ENCODE peak calls at places on chromosomes 5 and 9, in four cellular contexts. T, P, B and I are unnamed samples.

GRCh38 chr5:76402251-76402879 is 720 bp upstream of the IQGAP2 start:
- DNase-seq in T (peak; percentile 47), P (peak; percentile 27), B (no peak), I (no peak)

GRCh38 chr5:169637856-169638190 is 748 bp downstream of the DOCK2 start:
- DNase-seq in T (no peak), P (no peak), B (no peak), I (no peak)

GRCh38 chr5:135901633-135902032 is 6.0 kb upstream of the IL9 start:
- DNase-seq in T (peak; percentile 69), P (no peak), B (no peak), I (no peak)

GRCh38 chr9:92726971-92727715 is 37.5 kb downstream of the BICD2 start:
- DNase-seq in T (no peak), P (peak; percentile 44), B (no peak), I (no peak)

GRCh38 chr9:122780026-122780425 is 8.7 kb upstream of the OR5C1 start:
- DNase-seq in T (no peak), P (no peak), B (no peak), I (no peak)

GRCh38 chr9:70101265-70101664 is 57.6 kb downstream of the MAMDC2 start:
- DNase-seq in T (no peak), P (no peak), B (no peak), I (no peak)

GRCh38 chr9:83920469-83920941 is 727 bp downstream of the KIF27 start:
- DNase-seq in T (peak; percentile 75), P (no peak), B (no peak), I (no peak)

GRCh38 chr5:174115226-174115625 is 69.7 kb downstream of the NSG2 start:
- DNase-seq in T (no peak), P (no peak), B (no peak), I (no peak)

GRCh38 chr9:34974664-34975063 is 14.9 kb upstream of the DNAJB5 start:
- DNase-seq in T (no peak), P (no peak), B (no peak), I (no peak)

GRCh38 chr5:114305402-114306207 is 56.3 kb upstream of the KCNN2 start:
- DNase-seq in T (peak; percentile 55), P (no peak), B (no peak), I (no peak)

GRCh38 chr5:71925608-71926091 is 181.6 kb upstream of the MAP1B start:
- DNase-seq in T (no peak), P (no peak), B (no peak), I (peak; percentile 28)

GRCh38 chr9:37433754-37434435 is 11.4 kb downstream of the GRHPR start:
- DNase-seq in T (peak; percentile 32), P (no peak), B (no peak), I (no peak)

GRCh38 chr5:138905541-138905940 is 30.4 kb upstream of the LRRTM2 start:
- DNase-seq in T (no peak), P (no peak), B (no peak), I (no peak)

GRCh38 chr5:56791396-56791795 is 24.0 kb upstream of the MAP3K1 start:
- DNase-seq in T (no peak), P (no peak), B (no peak), I (no peak)

GRCh38 chr9:84493284-84493947 is 152.9 kb upstream of the SLC28A3 start:
- DNase-seq in T (no peak), P (no peak), B (no peak), I (no peak)

GRCh38 chr5:66747602-66748001 is 151.4 kb downstream of the MAST4 start:
- DNase-seq in T (no peak), P (no peak), B (no peak), I (no peak)

GRCh38 chr5:122805481-122805880 is 30.6 kb downstream of the SNX2 start:
- DNase-seq in T (no peak), P (no peak), B (no peak), I (no peak)

GRCh38 chr9:2018764-2019548 is 3.8 kb downstream of the SMARCA2 start:
- DNase-seq in T (no peak), P (no peak), B (no peak), I (no peak)

GRCh38 chr5:103249068-103249467 is 9.5 kb upstream of the MACIR start:
- DNase-seq in T (no peak), P (no peak), B (no peak), I (no peak)

GRCh38 chr9:135512904-135513303 is 8.3 kb upstream of the LCN1 start:
- DNase-seq in T (no peak), P (no peak), B (peak; percentile 33), I (peak; percentile 33)

GRCh38 chr5:126614189-126614588 is 13.4 kb downstream of the PHAX start:
- DNase-seq in T (no peak), P (no peak), B (no peak), I (no peak)

GRCh38 chr5:77138981-77139380 is 51.9 kb upstream of the ZBED3 start:
- DNase-seq in T (no peak), P (no peak), B (no peak), I (no peak)

GRCh38 chr9:91276513-91276912 is 85.2 kb downstream of the AUH start:
- DNase-seq in T (no peak), P (no peak), B (no peak), I (no peak)

GRCh38 chr5:72067682-72068470 is 39.4 kb upstream of the MAP1B start:
- DNase-seq in T (no peak), P (no peak), B (no peak), I (peak; percentile 97)

GRCh38 chr9:70113403-70114022 is 69.9 kb downstream of the MAMDC2 start:
- DNase-seq in T (peak; percentile 57), P (peak; percentile 39), B (peak; percentile 76), I (peak; percentile 46)

GRCh38 chr9:110288503-110288902 is 32.2 kb upstream of the TXN start:
- DNase-seq in T (no peak), P (no peak), B (no peak), I (no peak)

GRCh38 chr9:119195521-119195920 is 173.7 kb downstream of the BRINP1 start:
- DNase-seq in T (no peak), P (no peak), B (no peak), I (no peak)

GRCh38 chr5:42021923-42022322 is 96.8 kb downstream of the FBXO4 start:
- DNase-seq in T (no peak), P (no peak), B (no peak), I (no peak)

GRCh38 chr9:34558911-34559615 is 30.5 kb downstream of the CNTFR start:
- DNase-seq in T (no peak), P (no peak), B (no peak), I (no peak)

GRCh38 chr9:27888661-27889295 is 315.5 kb upstream of the C9orf72 start:
- DNase-seq in T (no peak), P (no peak), B (no peak), I (no peak)

GRCh38 chr9:136764301-136764891 is at the start of gene LCN15:
- DNase-seq in T (no peak), P (no peak), B (peak; percentile 56), I (no peak)

GRCh38 chr9:77756449-77756848 is 108.3 kb upstream of the GNA14 start:
- DNase-seq in T (no peak), P (no peak), B (no peak), I (no peak)

GRCh38 chr5:57687641-57688040 is 205.0 kb upstream of the ACTBL2 start:
- DNase-seq in T (no peak), P (no peak), B (no peak), I (no peak)

GRCh38 chr9:91986248-91986647 is 36.2 kb upstream of the ROR2 start:
- DNase-seq in T (no peak), P (no peak), B (no peak), I (no peak)

GRCh38 chr5:17228833-17229291 is 11.4 kb downstream of the BASP1 start:
- DNase-seq in T (no peak), P (no peak), B (no peak), I (no peak)

GRCh38 chr9:93612052-93612795 is 35.8 kb downstream of the PHF2 start:
- DNase-seq in T (no peak), P (no peak), B (no peak), I (no peak)

GRCh38 chr9:135187365-135187764 is 99.9 kb downstream of the OLFM1 start:
- DNase-seq in T (no peak), P (no peak), B (no peak), I (no peak)

GRCh38 chr9:15253197-15253596 is 53.8 kb downstream of the TTC39B start:
- DNase-seq in T (no peak), P (no peak), B (no peak), I (peak; percentile 45)

DNA sequence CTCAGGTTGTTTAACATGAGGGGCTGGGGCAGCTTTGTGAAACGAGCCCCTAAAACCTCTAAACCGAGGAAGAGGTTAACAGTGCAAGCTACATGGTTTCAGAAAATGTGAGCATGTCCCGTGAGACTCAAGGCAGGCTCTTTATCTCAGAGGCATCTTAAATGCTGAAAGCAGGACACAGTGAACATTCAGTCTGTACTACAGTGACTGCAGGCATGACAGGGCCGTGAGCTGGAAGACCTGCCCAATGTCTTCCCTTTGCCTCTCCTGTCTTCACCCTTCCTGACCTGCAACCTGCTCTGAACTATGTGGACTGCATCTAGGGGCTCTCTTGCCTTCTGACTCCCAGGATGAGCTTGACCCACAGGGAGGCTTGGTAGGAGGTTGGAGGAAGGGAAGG is 58.3 kb downstream of the PRLR start:
- DNase-seq in T (no peak), P (no peak), B (no peak), I (no peak)
- H3K36me3 ChIP-seq in T (no peaks in the 10 kb centered on the region), P (no peaks in the 10 kb centered on the region), B (no peaks in the 10 kb centered on the region), I (no peaks in the 10 kb centered on the region)

GRCh38 chr9:133918123-133918813 is 73.9 kb downstream of the VAV2 start:
- DNase-seq in T (no peak), P (no peak), B (no peak), I (no peak)
- H3K27ac ChIP-seq in T (no peak overlapping the region), P (peak overlapping the region; percentile 41), B (no peak overlapping the region), I (no peak overlapping the region)

GRCh38 chr9:95024097-95024671 is 293.3 kb downstream of the FANCC start:
- DNase-seq in T (no peak), P (peak; percentile 37), B (peak; percentile 80), I (no peak)
- H3K4me1 ChIP-seq in T (peaks cover 18% of the 10 kb centered on the region), P (peaks cover 83% of the 10 kb centered on the region), B (peaks cover 76% of the 10 kb centered on the region), I (peaks cover 55% of the 10 kb centered on the region)

DNA sequence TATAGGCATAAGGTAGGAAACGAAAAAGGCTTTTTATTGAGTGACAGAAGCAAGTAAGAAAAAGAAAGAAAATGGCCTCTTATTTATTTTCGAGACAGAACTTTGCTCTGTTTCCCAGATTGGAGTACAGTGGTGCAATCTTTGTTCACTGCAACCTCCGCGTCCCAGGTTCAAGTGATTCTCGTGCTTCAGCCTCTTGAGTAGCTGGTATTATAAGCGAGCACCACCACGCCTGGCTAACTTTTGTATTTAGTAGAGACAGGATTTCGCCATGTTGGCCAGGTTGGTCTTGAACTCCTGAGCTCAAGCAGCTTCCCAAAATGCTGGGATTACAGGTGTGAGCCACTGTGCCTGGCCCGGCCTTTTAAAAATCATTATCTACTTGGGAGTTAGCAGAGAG is 70.7 kb downstream of the NSD1 start:
- DNase-seq in T (no peak), P (no peak), B (no peak), I (no peak)
- H3K36me3 ChIP-seq in T (peaks cover 33% of the 10 kb centered on the region), P (peaks cover 34% of the 10 kb centered on the region), B (peaks cover 76% of the 10 kb centered on the region), I (peaks cover 53% of the 10 kb centered on the region)

DNA sequence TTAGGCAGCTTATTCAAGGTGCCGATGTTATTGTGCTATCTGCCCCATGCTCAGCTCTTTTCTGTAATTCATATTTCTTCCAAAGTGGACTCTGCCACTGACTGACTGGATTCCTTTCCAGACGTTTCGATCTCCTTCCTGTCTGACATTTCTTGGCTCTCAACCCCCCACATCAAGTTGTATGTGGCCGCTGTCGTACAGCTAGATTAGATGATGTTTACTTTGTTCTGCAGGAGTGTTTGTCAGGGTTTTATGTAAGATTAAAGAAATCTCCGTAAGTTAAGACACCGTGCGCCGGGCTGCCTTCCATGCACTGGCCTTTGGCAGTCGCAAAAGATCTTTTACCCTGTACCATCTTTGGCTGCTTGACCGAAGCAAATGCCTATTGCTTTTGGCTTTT is 177.9 kb downstream of the FGF1 start:
- DNase-seq in T (no peak), P (no peak), B (no peak), I (no peak)
- H3K27ac ChIP-seq in T (no peak overlapping the region), P (peak overlapping the region; percentile 38), B (no peak overlapping the region), I (no peak overlapping the region)